ENCODE peak calls at places on chromosome 6, in nine cellular contexts. O is stimulated activated CD8-positive, alpha-beta memory T cell treated with anti-CD3 and anti-CD28 coated beads, Interleukin-15, amount 100 ng/mL, for 24 hours; Y is neural crest cell; W is lower lobe of right lung; R is left lung; V is activated naive CD4-positive, alpha-beta T cell treated with anti-CD3 and anti-CD28 coated beads for 36 hours; L is LoVo; I is bronchial epithelial cell; B is cerebellum. Z is an unnamed sample.

GRCh38 chr6:88538130-88538706 is 372.1 kb upstream of the CNR1 start:
- DNase-seq in O (no peak), Y (peak), W (no peak), R (no peak), V (peak), L (no peak), I (no peak), B (no peak), Z (no peak)

GRCh38 chr6:84763397-84764331 is 734 bp downstream of the TBX18 start:
- DNase-seq in O (no peak), Y (peak), W (peak), R (peak), V (no peak), L (peak), I (peak), B (no peak), Z (no peak)

GRCh38 chr6:123533862-123534261 is 102.9 kb downstream of the TRDN start:
- DNase-seq in O (no peak), Y (no peak), W (no peak), R (no peak), V (no peak), L (no peak), I (no peak), B (no peak), Z (no peak)

GRCh38 chr6:57147955-57148858 is 23.9 kb upstream of the BAG2 start:
- DNase-seq in O (no peak), Y (no peak), W (no peak), R (no peak), V (no peak), L (no peak), I (no peak), B (no peak), Z (no peak)

GRCh38 chr6:38432479-38432878 is 207.2 kb downstream of the BTBD9 start:
- DNase-seq in O (no peak), Y (no peak), W (no peak), R (no peak), V (peak), L (no peak), I (peak), B (no peak), Z (no peak)

GRCh38 chr6:114827135-114827534 is 484.3 kb upstream of the HS3ST5 start:
- DNase-seq in O (no peak), Y (no peak), W (no peak), R (no peak), V (no peak), L (no peak), I (no peak), B (no peak), Z (no peak)

GRCh38 chr6:31353508-31353907 is 3.5 kb downstream of the HLA-B start:
- DNase-seq in O (no peak), Y (no peak), W (no peak), R (no peak), V (no peak), L (no peak), I (no peak), B (no peak), Z (no peak)

GRCh38 chr6:11043961-11044711 is at the start of gene ELOVL2:
- DNase-seq in O (no peak), Y (peak), W (no peak), R (peak), V (peak), L (no peak), I (no peak), B (peak), Z (no peak)

GRCh38 chr6:39170860-39171259 is 55.9 kb upstream of the SAYSD1 start:
- DNase-seq in O (no peak), Y (no peak), W (no peak), R (no peak), V (no peak), L (no peak), I (no peak), B (no peak), Z (no peak)

GRCh38 chr6:20056350-20056992 is 155.8 kb downstream of the MBOAT1 start:
- DNase-seq in O (no peak), Y (peak), W (no peak), R (no peak), V (no peak), L (peak), I (peak), B (peak), Z (no peak)

GRCh38 chr6:138970856-138971425 is 17.1 kb downstream of the REPS1 start:
- DNase-seq in O (no peak), Y (no peak), W (no peak), R (no peak), V (peak), L (no peak), I (peak), B (no peak), Z (no peak)

GRCh38 chr6:16236648-16237199 is 1.7 kb upstream of the GMPR start:
- DNase-seq in O (no peak), Y (no peak), W (no peak), R (no peak), V (peak), L (peak), I (no peak), B (no peak), Z (peak)

GRCh38 chr6:41878246-41878645 is 16.9 kb downstream of the USP49 start:
- DNase-seq in O (no peak), Y (no peak), W (no peak), R (no peak), V (no peak), L (no peak), I (peak), B (no peak), Z (no peak)

GRCh38 chr6:13066050-13066449 is 262.3 kb downstream of the TBC1D7 start:
- DNase-seq in O (no peak), Y (no peak), W (no peak), R (no peak), V (no peak), L (no peak), I (no peak), B (no peak), Z (no peak)

GRCh38 chr6:135066806-135067205 is 12.2 kb upstream of the HBS1L start:
- DNase-seq in O (no peak), Y (no peak), W (no peak), R (no peak), V (peak), L (no peak), I (no peak), B (no peak), Z (no peak)

GRCh38 chr6:22366214-22366613 is 69.4 kb upstream of the PRL start:
- DNase-seq in O (no peak), Y (no peak), W (no peak), R (no peak), V (no peak), L (no peak), I (peak), B (no peak), Z (no peak)

GRCh38 chr6:135147637-135148592 is 33.2 kb upstream of the MYB start:
- DNase-seq in O (no peak), Y (no peak), W (no peak), R (no peak), V (no peak), L (no peak), I (no peak), B (no peak), Z (no peak)

GRCh38 chr6:137571854-137572253 is 77.7 kb upstream of the OLIG3 start:
- DNase-seq in O (peak), Y (peak), W (no peak), R (no peak), V (peak), L (peak), I (peak), B (no peak), Z (no peak)

GRCh38 chr6:89794324-89794723 is 25.3 kb downstream of the MDN1 start:
- DNase-seq in O (no peak), Y (no peak), W (no peak), R (no peak), V (peak), L (no peak), I (no peak), B (no peak), Z (no peak)

GRCh38 chr6:101534386-101534785 is 140.9 kb downstream of the GRIK2 start:
- DNase-seq in O (no peak), Y (no peak), W (no peak), R (no peak), V (no peak), L (no peak), I (no peak), B (no peak), Z (no peak)

GRCh38 chr6:150074651-150075416 is 5.9 kb upstream of the ULBP3 start:
- DNase-seq in O (no peak), Y (no peak), W (no peak), R (no peak), V (no peak), L (no peak), I (no peak), B (no peak), Z (no peak)

GRCh38 chr6:122494665-122495272 is 23.2 kb upstream of the SERINC1 start:
- DNase-seq in O (no peak), Y (no peak), W (no peak), R (no peak), V (no peak), L (no peak), I (peak), B (no peak), Z (peak)

GRCh38 chr6:149864578-149865535 is 698 bp upstream of the LRP11 start:
- DNase-seq in O (no peak), Y (peak), W (no peak), R (no peak), V (peak), L (peak), I (peak), B (peak), Z (peak)

GRCh38 chr6:22372922-22373321 is 76.1 kb upstream of the PRL start:
- DNase-seq in O (no peak), Y (no peak), W (no peak), R (no peak), V (no peak), L (no peak), I (no peak), B (no peak), Z (no peak)

GRCh38 chr6:143677891-143678737 is at the start of gene PHACTR2:
- DNase-seq in O (peak), Y (peak), W (peak), R (peak), V (peak), L (peak), I (peak), B (peak), Z (peak)

GRCh38 chr6:111096246-111096645 is 8.9 kb downstream of the SLC16A10 start:
- DNase-seq in O (no peak), Y (no peak), W (peak), R (no peak), V (peak), L (peak), I (peak), B (no peak), Z (peak)

GRCh38 chr6:77313595-77313994 is 149.7 kb downstream of the HTR1B start:
- DNase-seq in O (no peak), Y (no peak), W (no peak), R (no peak), V (no peak), L (no peak), I (no peak), B (no peak), Z (no peak)

GRCh38 chr6:42365021-42365420 is 86.7 kb downstream of the TRERF1 start:
- DNase-seq in O (no peak), Y (no peak), W (no peak), R (no peak), V (no peak), L (no peak), I (no peak), B (no peak), Z (no peak)

GRCh38 chr6:49462071-49462470 is 982 bp downstream of the MMUT start:
- DNase-seq in O (no peak), Y (no peak), W (no peak), R (no peak), V (no peak), L (no peak), I (peak), B (no peak), Z (no peak)

GRCh38 chr6:34273242-34273805 is 24.5 kb upstream of the SMIM29 start:
- DNase-seq in O (no peak), Y (no peak), W (peak), R (no peak), V (no peak), L (no peak), I (no peak), B (no peak), Z (no peak)

GRCh38 chr6:133991096-133991593 is 38.1 kb downstream of the TBPL1 start:
- DNase-seq in O (no peak), Y (no peak), W (no peak), R (no peak), V (peak), L (no peak), I (peak), B (no peak), Z (no peak)

GRCh38 chr6:111121789-111122350 is 34.6 kb downstream of the SLC16A10 start:
- DNase-seq in O (no peak), Y (no peak), W (no peak), R (no peak), V (no peak), L (no peak), I (no peak), B (no peak), Z (no peak)

GRCh38 chr6:25014806-25015560 is 79.2 kb upstream of the RIPOR2 start:
- DNase-seq in O (no peak), Y (no peak), W (no peak), R (no peak), V (peak), L (no peak), I (no peak), B (no peak), Z (no peak)

GRCh38 chr6:42417641-42418112 is 34.0 kb downstream of the TRERF1 start:
- DNase-seq in O (no peak), Y (no peak), W (no peak), R (no peak), V (peak), L (no peak), I (no peak), B (no peak), Z (no peak)

GRCh38 chr6:47655719-47656595 is 42.4 kb upstream of the ADGRF4 start:
- DNase-seq in O (no peak), Y (no peak), W (no peak), R (peak), V (peak), L (peak), I (peak), B (no peak), Z (no peak)

GRCh38 chr6:66538548-66539135 is 831.6 kb upstream of the EYS start:
- DNase-seq in O (no peak), Y (no peak), W (no peak), R (no peak), V (no peak), L (no peak), I (no peak), B (peak), Z (no peak)

GRCh38 chr6:158808442-158808833 is 10.7 kb downstream of the EZR start:
- DNase-seq in O (no peak), Y (no peak), W (no peak), R (no peak), V (no peak), L (no peak), I (peak), B (no peak), Z (peak)

GRCh38 chr6:20946037-20946436 is 411.8 kb downstream of the CDKAL1 start:
- DNase-seq in O (no peak), Y (no peak), W (no peak), R (no peak), V (no peak), L (no peak), I (no peak), B (no peak), Z (no peak)